ENCODE peak calls at places on chromosomes 6 and 20, in five cellular contexts. M, N, T, F and I are unnamed samples.
A peak's percentile ranks its signal among the peaks of the same experiment; 100 is the strongest.

GRCh38 chr6:156883497-156884252 is 106.5 kb downstream of the ARID1B start:
- DNase-seq in M (no peak), N (no peak), T (no peak), F (no peak), I (no peak)

GRCh38 chr20:51734876-51735499 is 33.2 kb downstream of the ATP9A start:
- DNase-seq in M (no peak), N (no peak), F (no peak), T (no peak), I (no peak)

GRCh38 chr20:44532981-44533331 is 11.1 kb upstream of the SERINC3 start:
- DNase-seq in N (peak; percentile 59), M (no peak), T (no peak), F (no peak), I (no peak)

GRCh38 chr20:57387945-57388351 is 3.2 kb upstream of the RBM38 start:
- DNase-seq in N (no peak), F (no peak), M (no peak), T (no peak), I (no peak)

GRCh38 chr6:75543311-75543710 is 49.7 kb upstream of the FILIP1 start:
- DNase-seq in M (no peak), N (no peak), F (no peak), T (no peak), I (no peak)

GRCh38 chr6:112827793-112828192 is 480.7 kb downstream of the RFPL4B start:
- DNase-seq in M (no peak), N (no peak), T (no peak), F (no peak), I (no peak)

GRCh38 chr6:17867880-17868279 is 119.6 kb downstream of the KIF13A start:
- DNase-seq in F (peak; percentile 32), M (no peak), N (no peak), T (no peak), I (no peak)

GRCh38 chr6:154316131-154316530 is 40.5 kb downstream of the IPCEF1 start:
- DNase-seq in M (no peak), N (no peak), T (no peak), F (no peak), I (no peak)

GRCh38 chr6:158506577-158506976 is 53.3 kb upstream of the TMEM181 start:
- DNase-seq in F (no peak), T (peak; percentile 57), N (no peak), M (no peak), I (peak; percentile 51)

GRCh38 chr6:110649704-110650103 is 165.6 kb downstream of the CDK19 start:
- DNase-seq in N (no peak), T (no peak), F (no peak), M (no peak), I (no peak)

GRCh38 chr6:4351857-4352669 is 216.7 kb upstream of the ECI2 start:
- DNase-seq in N (no peak), T (no peak), F (peak; percentile 95), M (no peak), I (no peak)

GRCh38 chr6:4349931-4350330 is 214.6 kb upstream of the ECI2 start:
- DNase-seq in M (no peak), F (no peak), T (no peak), N (no peak), I (no peak)

GRCh38 chr6:4350571-4351505 is 215.5 kb upstream of the ECI2 start:
- DNase-seq in N (no peak), T (no peak), M (no peak), F (no peak), I (no peak)

GRCh38 chr6:4352731-4353130 is 217.4 kb upstream of the ECI2 start:
- DNase-seq in M (no peak), N (no peak), T (no peak), F (peak; percentile 88), I (no peak)

GRCh38 chr6:4351506-4351852 is 216.1 kb upstream of the ECI2 start:
- DNase-seq in N (no peak), F (no peak), T (no peak), M (no peak), I (no peak)
- H3K4me3 ChIP-seq in N (no peak overlapping the region), F (peak overlapping the region; percentile 27), T (no peak overlapping the region), M (no peak overlapping the region), I (no peak overlapping the region)

GRCh38 chr20:20036756-20037155 is 15.5 kb downstream of the CRNKL1 start:
- DNase-seq in M (no peak), N (no peak), T (no peak), F (no peak), I (no peak)
- H3K36me3 ChIP-seq in M (peaks cover 92% of the 10 kb centered on the region), N (peaks cover 100% of the 10 kb centered on the region), T (peaks cover 83% of the 10 kb centered on the region), F (peaks cover 88% of the 10 kb centered on the region), I (peaks cover 78% of the 10 kb centered on the region)

GRCh38 chr6:147274776-147275175 is 70.6 kb downstream of the STXBP5 start:
- DNase-seq in N (no peak), F (no peak), T (no peak), M (no peak), I (no peak)

GRCh38 chr6:147279423-147279822 is 75.2 kb downstream of the STXBP5 start:
- DNase-seq in N (no peak), T (no peak), M (no peak), F (no peak), I (no peak)

GRCh38 chr6:147282566-147282959 is 78.3 kb downstream of the STXBP5 start:
- DNase-seq in F (no peak), T (no peak), N (no peak), M (no peak), I (no peak)

GRCh38 chr6:147281895-147282565 is 77.8 kb downstream of the STXBP5 start:
- DNase-seq in M (no peak), T (no peak), N (no peak), F (no peak), I (no peak)

GRCh38 chr6:147278891-147279290 is 74.7 kb downstream of the STXBP5 start:
- DNase-seq in N (no peak), M (no peak), T (no peak), F (no peak), I (no peak)
- H3K4me3 ChIP-seq in N (no peak overlapping the region), M (no peak overlapping the region), T (no peak overlapping the region), F (no peak overlapping the region), I (no peak overlapping the region)

DNA sequence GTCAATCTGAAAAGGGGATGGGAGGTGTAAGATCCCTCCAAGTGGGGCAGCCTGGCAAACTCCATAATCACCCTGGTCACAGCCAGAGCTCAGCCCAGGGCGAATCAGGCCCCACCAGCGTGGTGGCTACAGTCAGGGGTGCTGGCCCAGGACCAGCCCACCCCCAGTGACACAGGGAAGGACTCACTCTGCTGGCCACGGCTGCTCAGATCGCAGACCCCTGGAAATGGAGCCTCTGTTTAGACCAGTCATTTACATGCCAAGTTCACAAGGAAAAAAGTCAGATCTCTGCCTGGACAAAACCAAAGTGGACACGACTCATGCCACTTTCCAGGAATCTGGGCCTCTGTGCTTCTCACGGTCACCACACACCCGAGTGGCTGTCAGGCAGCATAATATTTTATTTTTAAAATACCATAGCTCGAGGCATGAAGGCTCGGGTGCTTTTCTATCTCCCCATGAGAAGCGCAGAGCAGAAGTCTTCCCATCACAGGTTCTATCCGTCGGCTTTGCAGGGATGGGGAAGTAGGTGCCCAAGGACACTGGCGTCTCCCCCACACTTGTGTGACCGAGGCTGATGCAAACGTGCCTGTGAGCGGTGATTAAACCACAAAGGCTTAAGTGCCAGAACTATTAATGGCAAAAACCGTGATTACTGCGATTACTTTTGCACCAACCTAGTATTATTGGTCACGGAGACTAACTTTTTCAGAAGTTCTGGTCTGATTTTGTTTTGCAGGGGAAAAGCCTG is 13.0 kb downstream of the PXDC1 start:
- DNase-seq in F (no peak), T (no peak), N (no peak), M (no peak), I (no peak)
- H3K36me3 ChIP-seq in F (peaks cover 6% of the 10 kb centered on the region), T (no peaks in the 10 kb centered on the region), N (no peaks in the 10 kb centered on the region), M (no peaks in the 10 kb centered on the region), I (no peaks in the 10 kb centered on the region)

GRCh38 chr6:35213161-35213823 is 464 bp upstream of the SCUBE3 start:
- DNase-seq in M (no peak), N (no peak), T (peak; percentile 74), F (no peak), I (no peak)
- H3K4me3 ChIP-seq in M (peak overlapping the region; percentile 56), N (no peak overlapping the region), T (peak overlapping the region; percentile 68), F (peak overlapping the region; percentile 62), I (peak overlapping the region; percentile 42)

GRCh38 chr6:127854009-127854408 is 46.8 kb downstream of the THEMIS start:
- DNase-seq in N (no peak), M (no peak), F (peak; percentile 12), T (no peak), I (no peak)
- H3K36me3 ChIP-seq in N (peaks cover 3% of the 10 kb centered on the region), M (peaks cover 16% of the 10 kb centered on the region), F (no peaks in the 10 kb centered on the region), T (no peaks in the 10 kb centered on the region), I (no peaks in the 10 kb centered on the region)

DNA sequence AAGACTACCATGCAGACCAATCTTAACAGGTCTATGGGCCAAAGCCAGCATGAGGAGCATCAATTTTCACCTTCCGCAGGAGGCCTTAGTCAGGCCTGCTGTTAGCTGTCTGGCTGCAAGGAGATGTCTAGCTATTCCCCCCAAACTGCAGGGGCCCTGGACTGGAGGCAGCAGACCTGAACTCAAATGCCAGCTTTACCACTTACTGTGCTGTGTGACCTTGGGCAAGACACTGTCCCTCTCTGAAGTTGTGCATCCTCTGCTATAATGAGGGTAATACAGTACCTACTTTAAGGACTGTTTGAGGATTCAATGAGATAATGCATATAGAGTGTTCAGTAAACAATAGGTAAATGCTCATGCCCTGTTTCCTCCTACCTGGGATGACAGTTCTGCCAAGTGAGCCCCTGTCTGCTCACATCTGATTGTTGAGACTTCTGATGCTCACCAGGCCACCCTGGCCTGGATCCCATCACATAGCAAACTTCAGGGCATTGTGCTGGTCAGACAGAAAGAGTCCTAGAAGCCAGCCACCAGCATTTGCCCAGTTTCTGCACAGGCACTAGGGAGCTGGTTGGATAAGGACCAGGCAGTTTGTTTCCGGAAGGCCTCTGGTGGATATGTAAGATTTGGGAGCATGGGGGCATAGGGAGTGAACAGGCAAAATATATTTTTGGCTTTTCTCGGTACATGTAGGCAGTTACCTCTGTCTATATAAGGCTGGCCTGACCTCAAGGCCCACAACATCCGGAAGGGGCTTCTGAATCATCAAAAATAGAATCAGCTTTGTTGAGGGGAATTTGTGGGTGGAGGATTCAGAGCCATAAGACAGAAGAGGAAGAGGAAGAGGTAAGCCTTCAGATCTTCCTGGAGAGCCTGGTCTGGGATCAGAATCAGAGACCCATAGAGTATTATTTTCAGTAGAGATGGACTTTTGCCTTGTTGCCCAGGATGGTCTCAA is 2.3 kb upstream of the OCSTAMP start:
- DNase-seq in M (no peak), N (peak; percentile 50), T (no peak), F (no peak), I (no peak)
- H3K4me3 ChIP-seq in M (no peak overlapping the region), N (no peak overlapping the region), T (no peak overlapping the region), F (no peak overlapping the region), I (no peak overlapping the region)

GRCh38 chr6:66662196-66662595 is 955.2 kb upstream of the EYS start:
- DNase-seq in M (no peak), T (peak; percentile 26), F (peak; percentile 5), N (no peak), I (no peak)
- H3K36me3 ChIP-seq in M (no peaks in the 10 kb centered on the region), T (no peaks in the 10 kb centered on the region), F (no peaks in the 10 kb centered on the region), N (no peaks in the 10 kb centered on the region), I (no peaks in the 10 kb centered on the region)